ENCODE peak calls at places on chromosomes 3 and 15, in ten cellular contexts. V, D, C, Z, U, B, M, Y, N and L are unnamed samples. For H3K4me1, the result is how much of the 10 kb centered on the place peaks cover.

GRCh38 chr3:12935861-12936830 is 94.8 kb upstream of the RPL32 start:
- DNase-seq in Z (no peak), V (no peak), M (no peak), U (no peak), Y (no peak), N (no peak), B (no peak), C (no peak), D (no peak), L (no peak)

GRCh38 chr3:119690043-119690656 is 12.7 kb upstream of the CFAP91 start:
- DNase-seq in Z (peak), U (no peak), Y (no peak), V (no peak), N (no peak), C (no peak), M (no peak), D (no peak), B (no peak), L (peak)

GRCh38 chr3:195808741-195809290 is 2.9 kb downstream of the MUC4 start:
- DNase-seq in Y (no peak), U (no peak), M (no peak), Z (peak), C (no peak), D (no peak), V (no peak), B (no peak), N (no peak), L (peak)

GRCh38 chr3:101810023-101810415 is 31.0 kb downstream of the NXPE3 start:
- DNase-seq in N (no peak), V (no peak), Y (no peak), C (no peak), Z (no peak), U (no peak), D (no peak), B (no peak), M (no peak), L (no peak)

GRCh38 chr15:50813865-50814264 is 48.4 kb upstream of the SPPL2A start:
- DNase-seq in B (no peak), N (no peak), Y (no peak), C (no peak), Z (peak), V (no peak), U (no peak), M (no peak), D (no peak), L (peak)

GRCh38 chr15:57696146-57696545 is 10.4 kb upstream of the POLR2M start:
- DNase-seq in N (no peak), Y (no peak), Z (no peak), V (no peak), B (no peak), C (no peak), M (no peak), D (no peak), U (no peak), L (peak)

GRCh38 chr3:127147291-127147905 is 45.5 kb upstream of the PRR23E start:
- DNase-seq in V (no peak), N (no peak), B (no peak), D (no peak), U (no peak), Z (no peak), Y (no peak), C (no peak), M (no peak), L (no peak)

GRCh38 chr15:96160269-96160668 is 170.2 kb upstream of the NR2F2 start:
- DNase-seq in V (no peak), Y (no peak), D (no peak), U (no peak), N (no peak), C (no peak), M (peak), Z (peak), B (peak), L (peak)

GRCh38 chr3:185216587-185216918 is 37.3 kb downstream of the EHHADH start:
- DNase-seq in C (no peak), V (no peak), Y (no peak), Z (no peak), M (no peak), D (no peak), B (no peak), U (no peak), N (no peak), L (no peak)

GRCh38 chr15:77002954-77003912 is 8.3 kb downstream of the PSTPIP1 start:
- DNase-seq in D (peak), Y (peak), B (peak), C (peak), N (peak), M (no peak), V (peak), U (peak), Z (no peak), L (no peak)

GRCh38 chr3:31048143-31048542 is 153.7 kb upstream of the GADL1 start:
- DNase-seq in M (no peak), D (no peak), Y (no peak), U (no peak), C (no peak), N (no peak), Z (no peak), V (no peak), B (no peak), L (no peak)

GRCh38 chr3:77191640-77192039 is 151.7 kb downstream of the ROBO2 start:
- DNase-seq in N (no peak), V (no peak), Y (no peak), U (no peak), D (no peak), M (no peak), Z (no peak), B (no peak), C (no peak), L (no peak)

DNA sequence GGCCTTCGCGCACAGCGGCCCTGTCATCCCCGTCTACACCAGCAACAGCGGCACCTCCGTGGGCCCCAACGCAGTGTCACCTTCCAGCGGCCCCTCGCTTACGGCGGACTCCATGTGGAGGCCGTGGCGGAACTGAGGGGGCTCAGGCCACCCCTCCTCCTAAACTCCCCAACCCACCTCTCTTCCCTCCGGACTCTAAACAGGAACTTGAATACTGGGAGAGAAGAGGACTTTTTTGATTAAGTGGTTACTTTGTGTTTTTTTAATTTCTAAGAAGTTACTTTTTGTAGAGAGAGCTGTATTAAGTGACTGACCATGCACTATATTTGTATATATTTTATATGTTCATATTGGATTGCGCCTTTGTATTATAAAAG is 2.1 kb downstream of the HES1 start:
- DNase-seq in D (no peak), Y (no peak), C (no peak), U (no peak), V (no peak), B (no peak), Z (no peak), M (no peak), N (no peak), L (no peak)
- H3K4me1 ChIP-seq in D (under half), Y (half or more), C (half or more), U (under half), V (half or more), B (under half), Z (under half), M (under half), N (half or more), L (under half)

DNA sequence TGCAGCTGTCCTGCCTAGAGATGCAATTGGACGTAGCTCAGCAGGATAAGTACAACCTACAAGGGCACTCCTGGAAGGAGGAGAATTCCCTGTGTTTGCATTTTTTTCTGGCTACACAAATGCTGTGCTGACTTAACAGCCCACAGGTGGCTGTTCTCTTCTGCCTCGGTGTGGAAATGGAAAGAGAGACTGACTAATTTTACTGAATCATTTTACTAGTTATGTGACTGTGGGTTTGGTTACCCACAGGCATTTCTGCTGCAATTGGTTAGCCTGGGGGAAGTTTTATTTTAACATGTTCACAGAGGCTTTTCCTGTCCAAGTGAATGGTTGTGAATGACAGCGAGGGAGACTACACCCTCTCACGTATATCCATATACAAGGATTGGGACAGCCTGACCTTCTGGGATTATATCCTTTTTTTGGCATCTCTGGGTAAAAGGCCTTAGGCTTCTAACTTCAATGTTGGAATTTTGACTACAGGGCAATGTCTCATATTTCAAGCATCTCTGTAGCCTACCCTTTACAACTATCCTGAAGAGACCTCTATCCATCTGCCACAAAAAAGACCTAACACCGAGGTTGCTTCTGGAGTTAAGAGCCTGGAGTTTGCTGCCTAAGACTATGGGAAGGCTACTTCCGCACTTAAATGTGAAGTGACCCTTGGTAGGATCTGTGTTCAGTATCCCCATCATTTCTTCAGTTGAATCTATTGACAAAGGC is 67.2 kb upstream of the TP63 start:
- DNase-seq in D (no peak), C (no peak), V (no peak), Z (peak), M (no peak), B (peak), Y (no peak), N (no peak), U (no peak), L (peak)
- H3K27ac ChIP-seq in D (no peak), C (peak), V (no peak), Z (peak), M (no peak), B (no peak), Y (no peak), N (no peak), U (no peak), L (no peak)

DNA sequence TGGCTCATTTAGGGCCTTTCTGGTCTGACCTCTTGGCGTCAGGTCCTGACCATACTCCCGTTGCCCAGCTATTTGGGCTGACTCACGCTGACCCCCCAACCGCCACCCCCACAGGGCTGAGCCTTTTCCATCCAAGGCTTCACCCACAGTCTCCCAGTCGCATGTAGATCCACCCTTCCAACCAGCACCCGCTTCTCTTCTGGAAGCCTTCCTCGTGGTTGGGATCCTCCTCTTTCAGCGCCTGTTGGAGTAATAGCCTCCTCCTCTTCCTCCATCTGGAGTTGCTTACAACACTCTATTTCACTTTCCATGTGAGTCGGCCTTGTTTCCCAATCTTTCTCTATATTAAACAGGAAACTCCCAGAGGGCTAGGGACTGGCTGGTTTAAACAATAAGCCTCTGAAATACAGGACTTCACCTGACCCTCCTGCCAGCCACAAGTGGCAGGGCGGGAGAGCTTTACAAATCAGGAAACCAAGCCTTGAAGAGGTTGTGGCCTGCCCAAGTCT is 2.1 kb upstream of the ALAS1 start:
- DNase-seq in D (no peak), Z (peak), B (peak), N (no peak), U (no peak), V (no peak), M (no peak), Y (no peak), C (no peak), L (no peak)
- H3K4me1 ChIP-seq in D (under half), Z (under half), B (under half), N (half or more), U (under half), V (under half), M (under half), Y (under half), C (under half), L (under half)

GRCh38 chr15:75030424-75030823 is 7.0 kb downstream of the PPCDC start:
- DNase-seq in M (no peak), U (no peak), Z (no peak), C (no peak), B (no peak), V (no peak), Y (no peak), N (no peak), D (no peak), L (no peak)
- H3K27ac ChIP-seq in M (peak), U (no peak), Z (no peak), C (no peak), B (no peak), V (no peak), Y (no peak), N (peak), D (no peak), L (no peak)

GRCh38 chr3:18211116-18211515 is 214.0 kb downstream of the SATB1 start:
- DNase-seq in D (no peak), U (no peak), B (no peak), M (no peak), Z (no peak), C (no peak), V (no peak), Y (no peak), N (no peak), L (no peak)

GRCh38 chr3:18216996-18217395 is 208.1 kb downstream of the SATB1 start:
- DNase-seq in N (no peak), U (no peak), V (no peak), Y (no peak), Z (no peak), D (no peak), B (no peak), C (no peak), M (no peak), L (no peak)

GRCh38 chr3:18217512-18218174 is 207.5 kb downstream of the SATB1 start:
- DNase-seq in M (no peak), V (no peak), C (no peak), Y (no peak), N (no peak), B (no peak), U (no peak), Z (no peak), D (no peak), L (no peak)

DNA sequence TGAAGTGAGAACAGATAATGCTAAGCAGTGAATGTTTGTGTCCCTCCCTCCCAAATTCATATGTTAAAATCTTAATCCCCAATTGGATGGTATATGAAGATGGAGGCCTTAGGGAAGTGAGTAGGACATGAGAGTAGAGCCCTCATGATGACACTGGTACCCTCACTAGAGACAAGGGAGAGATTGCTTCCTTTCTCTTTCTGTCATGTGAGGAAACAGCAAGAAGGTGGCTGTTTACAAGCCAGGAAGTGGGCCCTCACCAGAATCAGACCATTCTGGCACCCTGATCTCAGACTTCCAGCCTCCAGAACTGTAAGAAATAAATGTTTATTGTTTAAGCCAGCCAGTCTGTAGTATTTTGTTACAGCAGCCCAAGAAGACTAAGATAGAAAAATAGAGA is 209.5 kb downstream of the SATB1 start:
- DNase-seq in B (no peak), Y (no peak), U (no peak), N (no peak), Z (no peak), C (no peak), M (no peak), D (no peak), V (no peak), L (no peak)
- H3K4me1 ChIP-seq in B (under half), Y (under half), U (under half), N (under half), Z (under half), C (under half), M (under half), D (under half), V (under half), L (under half)

DNA sequence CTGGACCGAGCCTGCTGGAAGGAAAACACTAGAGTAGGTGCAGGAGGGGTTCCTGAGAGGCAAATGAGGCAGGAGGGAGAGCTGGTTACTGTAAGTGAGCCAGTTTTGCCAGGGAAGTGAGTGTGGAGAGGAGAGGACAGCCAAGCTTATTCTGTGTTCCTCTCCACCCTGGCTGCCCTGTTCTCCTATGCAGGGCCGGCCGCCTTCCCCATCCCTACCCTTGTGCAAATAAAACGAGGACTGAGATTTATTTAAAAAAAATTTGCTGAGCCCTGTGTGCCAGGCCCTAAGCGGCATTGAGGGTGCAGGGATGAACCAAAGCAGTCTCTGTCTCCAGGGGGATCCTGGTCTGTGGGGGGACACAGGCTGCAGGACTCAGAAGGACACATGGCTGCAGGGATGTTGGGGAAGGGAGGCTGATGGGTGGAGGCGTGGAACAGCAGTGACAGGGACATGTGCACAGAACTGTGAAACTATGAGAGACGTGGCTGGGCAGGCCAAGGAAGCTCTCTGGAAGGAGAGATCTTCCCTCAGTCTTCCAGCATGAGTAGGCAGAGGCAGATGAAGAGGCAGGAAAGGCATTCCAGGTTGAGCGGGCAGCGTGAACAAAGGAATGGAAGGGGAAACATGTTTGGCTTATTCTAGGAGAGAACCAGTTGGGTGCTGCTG is 12.1 kb downstream of the CORO2B start:
- DNase-seq in C (no peak), M (no peak), V (no peak), D (no peak), N (no peak), Z (peak), Y (no peak), U (no peak), B (no peak), L (no peak)
- H3K27ac ChIP-seq in C (no peak), M (no peak), V (no peak), D (no peak), N (no peak), Z (no peak), Y (no peak), U (no peak), B (no peak), L (no peak)

GRCh38 chr3:87788516-87788915 is 270.3 kb downstream of the CGGBP1 start:
- DNase-seq in C (no peak), V (no peak), Y (no peak), Z (no peak), U (no peak), B (no peak), N (no peak), D (no peak), M (no peak), L (no peak)
- H3K4me1 ChIP-seq in C (under half), V (under half), Y (under half), Z (under half), U (under half), B (under half), N (under half), D (under half), M (under half), L (under half)